ENCODE peak calls at places on chromosome 6, in six cellular contexts. One of them, this sample, is unnamed.

GRCh38 chr6:155152211-155153076 is 111.4 kb upstream of the CLDN20 start:
- DNase-seq in iris pigment epithelial cell: no peak
- DNase-seq in stimulated activated CD4-positive, alpha-beta T cell treated with anti-CD3 and anti-CD28 coated beads, TNF-alpha, amount 100 ng/mL, for 48 hours: no peak
- DNase-seq in endothelial cell of umbilical vein: no peak
- DNase-seq in pancreas: no peak
- DNase-seq in stimulated activated CD8-positive, alpha-beta memory T cell treated with anti-CD3 and anti-CD28 coated beads, Interleukin-15, amount 100 ng/mL, for 24 hours: no peak
- DNase-seq in this sample: no peak

GRCh38 chr6:88972504-88973423 is 9.3 kb upstream of the RNGTT start:
- DNase-seq in iris pigment epithelial cell: no peak
- DNase-seq in stimulated activated CD4-positive, alpha-beta T cell treated with anti-CD3 and anti-CD28 coated beads, TNF-alpha, amount 100 ng/mL, for 48 hours: no peak
- DNase-seq in endothelial cell of umbilical vein: no peak
- DNase-seq in pancreas: no peak
- DNase-seq in stimulated activated CD8-positive, alpha-beta memory T cell treated with anti-CD3 and anti-CD28 coated beads, Interleukin-15, amount 100 ng/mL, for 24 hours: no peak
- DNase-seq in this sample: no peak

GRCh38 chr6:137571854-137572253 is 77.7 kb upstream of the OLIG3 start:
- DNase-seq in iris pigment epithelial cell: peak; percentile 21
- DNase-seq in stimulated activated CD4-positive, alpha-beta T cell treated with anti-CD3 and anti-CD28 coated beads, TNF-alpha, amount 100 ng/mL, for 48 hours: peak; percentile 52
- DNase-seq in endothelial cell of umbilical vein: peak; percentile 43
- DNase-seq in pancreas: peak; percentile 45
- DNase-seq in stimulated activated CD8-positive, alpha-beta memory T cell treated with anti-CD3 and anti-CD28 coated beads, Interleukin-15, amount 100 ng/mL, for 24 hours: peak; percentile 34
- DNase-seq in this sample: no peak

GRCh38 chr6:82951389-82951788 is 114.3 kb downstream of the UBE3D start:
- DNase-seq in iris pigment epithelial cell: peak; percentile 10
- DNase-seq in stimulated activated CD4-positive, alpha-beta T cell treated with anti-CD3 and anti-CD28 coated beads, TNF-alpha, amount 100 ng/mL, for 48 hours: no peak
- DNase-seq in endothelial cell of umbilical vein: no peak
- DNase-seq in pancreas: no peak
- DNase-seq in stimulated activated CD8-positive, alpha-beta memory T cell treated with anti-CD3 and anti-CD28 coated beads, Interleukin-15, amount 100 ng/mL, for 24 hours: no peak
- DNase-seq in this sample: peak; percentile 38

GRCh38 chr6:37480951-37481597 is 18.6 kb downstream of the CCDC167 start:
- DNase-seq in iris pigment epithelial cell: no peak
- DNase-seq in stimulated activated CD4-positive, alpha-beta T cell treated with anti-CD3 and anti-CD28 coated beads, TNF-alpha, amount 100 ng/mL, for 48 hours: no peak
- DNase-seq in endothelial cell of umbilical vein: no peak
- DNase-seq in pancreas: no peak
- DNase-seq in stimulated activated CD8-positive, alpha-beta memory T cell treated with anti-CD3 and anti-CD28 coated beads, Interleukin-15, amount 100 ng/mL, for 24 hours: no peak
- DNase-seq in this sample: no peak

GRCh38 chr6:36197739-36198221 is 1.2 kb downstream of the BRPF3 start:
- DNase-seq in iris pigment epithelial cell: no peak
- DNase-seq in stimulated activated CD4-positive, alpha-beta T cell treated with anti-CD3 and anti-CD28 coated beads, TNF-alpha, amount 100 ng/mL, for 48 hours: no peak
- DNase-seq in endothelial cell of umbilical vein: peak; percentile 2
- DNase-seq in pancreas: peak; percentile 31
- DNase-seq in stimulated activated CD8-positive, alpha-beta memory T cell treated with anti-CD3 and anti-CD28 coated beads, Interleukin-15, amount 100 ng/mL, for 24 hours: no peak
- DNase-seq in this sample: no peak

GRCh38 chr6:156777866-156778614 is 862 bp downstream of the ARID1B start:
- DNase-seq in iris pigment epithelial cell: peak; percentile 62
- DNase-seq in stimulated activated CD4-positive, alpha-beta T cell treated with anti-CD3 and anti-CD28 coated beads, TNF-alpha, amount 100 ng/mL, for 48 hours: peak; percentile 36
- DNase-seq in endothelial cell of umbilical vein: peak; percentile 48
- DNase-seq in pancreas: peak; percentile 52
- DNase-seq in stimulated activated CD8-positive, alpha-beta memory T cell treated with anti-CD3 and anti-CD28 coated beads, Interleukin-15, amount 100 ng/mL, for 24 hours: peak; percentile 41
- DNase-seq in this sample: peak; percentile 60

GRCh38 chr6:69072796-69073195 is 437.7 kb downstream of the ADGRB3 start:
- DNase-seq in iris pigment epithelial cell: no peak
- DNase-seq in stimulated activated CD4-positive, alpha-beta T cell treated with anti-CD3 and anti-CD28 coated beads, TNF-alpha, amount 100 ng/mL, for 48 hours: no peak
- DNase-seq in endothelial cell of umbilical vein: no peak
- DNase-seq in pancreas: no peak
- DNase-seq in stimulated activated CD8-positive, alpha-beta memory T cell treated with anti-CD3 and anti-CD28 coated beads, Interleukin-15, amount 100 ng/mL, for 24 hours: no peak
- DNase-seq in this sample: no peak

GRCh38 chr6:83429857-83430605 is 820 bp downstream of the ME1 start:
- DNase-seq in iris pigment epithelial cell: peak; percentile 36
- DNase-seq in stimulated activated CD4-positive, alpha-beta T cell treated with anti-CD3 and anti-CD28 coated beads, TNF-alpha, amount 100 ng/mL, for 48 hours: no peak
- DNase-seq in endothelial cell of umbilical vein: peak; percentile 39
- DNase-seq in pancreas: peak; percentile 20
- DNase-seq in stimulated activated CD8-positive, alpha-beta memory T cell treated with anti-CD3 and anti-CD28 coated beads, Interleukin-15, amount 100 ng/mL, for 24 hours: no peak
- DNase-seq in this sample: peak; percentile 45

This sample was measured in HCEC 1CT.